ENCODE peak calls at places on chromosomes 1 and 21, in six cellular contexts. One of them, this sample, is unnamed. For H3K9me3, the result is how much of the 10 kb centered on the place peaks cover.

GRCh38 chr1:3799976-3800685 is 3.8 kb upstream of the LRRC47 start:
- DNase-seq in neuronal stem cell: no peak
- DNase-seq in H1: no peak
- DNase-seq in IMR-90: no peak
- DNase-seq in mesenchymal stem cell: peak
- DNase-seq in H9: no peak
- DNase-seq in this sample: peak

GRCh38 chr1:167704767-167705166 is 17.0 kb upstream of the MPZL1 start:
- DNase-seq in neuronal stem cell: no peak
- DNase-seq in H1: no peak
- DNase-seq in IMR-90: no peak
- DNase-seq in mesenchymal stem cell: no peak
- DNase-seq in H9: no peak
- DNase-seq in this sample: no peak

GRCh38 chr1:25566730-25567341 is 23.4 kb downstream of the LDLRAP1 start:
- DNase-seq in neuronal stem cell: no peak
- DNase-seq in H1: no peak
- DNase-seq in IMR-90: peak
- DNase-seq in mesenchymal stem cell: peak
- DNase-seq in H9: peak
- DNase-seq in this sample: peak

GRCh38 chr1:34695580-34695979 is 59.3 kb upstream of the GJB5 start:
- DNase-seq in neuronal stem cell: no peak
- DNase-seq in H1: no peak
- DNase-seq in IMR-90: no peak
- DNase-seq in mesenchymal stem cell: no peak
- DNase-seq in H9: no peak
- DNase-seq in this sample: no peak

GRCh38 chr1:202684716-202685115 is 25.5 kb downstream of the SYT2 start:
- DNase-seq in neuronal stem cell: no peak
- DNase-seq in H1: no peak
- DNase-seq in IMR-90: no peak
- DNase-seq in mesenchymal stem cell: no peak
- DNase-seq in H9: no peak
- DNase-seq in this sample: peak

GRCh38 chr1:236875975-236876374 is 80.9 kb downstream of the MTR start:
- DNase-seq in neuronal stem cell: no peak
- DNase-seq in H1: no peak
- DNase-seq in IMR-90: peak
- DNase-seq in mesenchymal stem cell: no peak
- DNase-seq in H9: no peak
- DNase-seq in this sample: no peak

GRCh38 chr1:108199781-108200626 is at the start of gene SLC25A24:
- DNase-seq in neuronal stem cell: peak
- DNase-seq in H1: peak
- DNase-seq in IMR-90: peak
- DNase-seq in mesenchymal stem cell: peak
- DNase-seq in H9: peak
- DNase-seq in this sample: peak

GRCh38 chr1:86756062-86756406 is 51.7 kb downstream of the SH3GLB1 start:
- DNase-seq in neuronal stem cell: no peak
- DNase-seq in H1: no peak
- DNase-seq in IMR-90: no peak
- DNase-seq in mesenchymal stem cell: no peak
- DNase-seq in H9: no peak
- DNase-seq in this sample: no peak

GRCh38 chr1:11134352-11135266 is 34.9 kb upstream of the EXOSC10 start:
- DNase-seq in neuronal stem cell: no peak
- DNase-seq in H1: no peak
- DNase-seq in IMR-90: peak
- DNase-seq in mesenchymal stem cell: peak
- DNase-seq in H9: no peak
- DNase-seq in this sample: no peak

GRCh38 chr21:29928537-29928936 is 11.3 kb downstream of the GRIK1 start:
- DNase-seq in neuronal stem cell: no peak
- DNase-seq in H1: no peak
- DNase-seq in IMR-90: no peak
- DNase-seq in mesenchymal stem cell: no peak
- DNase-seq in H9: no peak
- DNase-seq in this sample: no peak

GRCh38 chr1:229572286-229572685 is 13.8 kb upstream of the ABCB10 start:
- DNase-seq in neuronal stem cell: no peak
- DNase-seq in H1: no peak
- DNase-seq in IMR-90: no peak
- DNase-seq in mesenchymal stem cell: no peak
- DNase-seq in H9: no peak
- DNase-seq in this sample: no peak

GRCh38 chr1:178310685-178311105 is 186.1 kb downstream of the CLEC20A start:
- DNase-seq in neuronal stem cell: peak
- DNase-seq in H1: no peak
- DNase-seq in IMR-90: peak
- DNase-seq in mesenchymal stem cell: peak
- DNase-seq in H9: no peak
- DNase-seq in this sample: peak

GRCh38 chr1:17369466-17369865 is 2.5 kb upstream of the PADI6 start:
- DNase-seq in neuronal stem cell: no peak
- DNase-seq in H1: peak
- DNase-seq in IMR-90: peak
- DNase-seq in mesenchymal stem cell: no peak
- DNase-seq in H9: peak
- DNase-seq in this sample: no peak

GRCh38 chr1:207831517-207832327 is 79.2 kb downstream of the CD34 start:
- DNase-seq in neuronal stem cell: no peak
- DNase-seq in H1: no peak
- DNase-seq in IMR-90: peak
- DNase-seq in mesenchymal stem cell: peak
- DNase-seq in H9: no peak
- DNase-seq in this sample: no peak

GRCh38 chr1:11142618-11143391 is 43.1 kb upstream of the EXOSC10 start:
- DNase-seq in neuronal stem cell: no peak
- DNase-seq in H1: no peak
- DNase-seq in IMR-90: no peak
- DNase-seq in mesenchymal stem cell: no peak
- DNase-seq in H9: no peak
- DNase-seq in this sample: no peak

GRCh38 chr1:154975409-154976205 is 1.1 kb downstream of the CKS1B start:
- DNase-seq in neuronal stem cell: no peak
- DNase-seq in H1: no peak
- DNase-seq in IMR-90: peak
- DNase-seq in mesenchymal stem cell: peak
- DNase-seq in H9: no peak
- DNase-seq in this sample: peak

GRCh38 chr1:155648207-155649147 is 38.5 kb downstream of the MSTO1 start:
- DNase-seq in neuronal stem cell: peak
- DNase-seq in H1: peak
- DNase-seq in IMR-90: peak
- DNase-seq in mesenchymal stem cell: peak
- DNase-seq in H9: peak
- DNase-seq in this sample: peak

GRCh38 chr1:160726114-160726497 is 12.9 kb upstream of the SLAMF7 start:
- DNase-seq in neuronal stem cell: no peak
- DNase-seq in H1: no peak
- DNase-seq in IMR-90: no peak
- DNase-seq in mesenchymal stem cell: peak
- DNase-seq in H9: no peak
- DNase-seq in this sample: no peak

GRCh38 chr1:109768700-109769325 is 5.1 kb upstream of the EPS8L3 start:
- DNase-seq in neuronal stem cell: no peak
- DNase-seq in H1: no peak
- DNase-seq in IMR-90: no peak
- DNase-seq in mesenchymal stem cell: no peak
- DNase-seq in H9: no peak
- DNase-seq in this sample: no peak

GRCh38 chr1:2801535-2802291 is at the start of gene TTC34:
- DNase-seq in neuronal stem cell: peak
- DNase-seq in H1: no peak
- DNase-seq in IMR-90: no peak
- DNase-seq in mesenchymal stem cell: no peak
- DNase-seq in H9: no peak
- DNase-seq in this sample: no peak

GRCh38 chr1:110875216-110875731 is 2.3 kb downstream of the CD53 start:
- DNase-seq in neuronal stem cell: no peak
- DNase-seq in H1: no peak
- DNase-seq in IMR-90: no peak
- DNase-seq in mesenchymal stem cell: no peak
- DNase-seq in H9: no peak
- DNase-seq in this sample: no peak

GRCh38 chr1:157992813-157993178 is 649 bp upstream of the KIRREL1 start:
- DNase-seq in neuronal stem cell: no peak
- DNase-seq in H1: no peak
- DNase-seq in IMR-90: no peak
- DNase-seq in mesenchymal stem cell: peak
- DNase-seq in H9: no peak
- DNase-seq in this sample: no peak

GRCh38 chr21:44337941-44338895 is 972 bp downstream of the CFAP410 start:
- DNase-seq in neuronal stem cell: peak
- DNase-seq in H1: no peak
- DNase-seq in IMR-90: peak
- DNase-seq in mesenchymal stem cell: peak
- DNase-seq in H9: peak
- DNase-seq in this sample: peak
- H3K4ac ChIP-seq in neuronal stem cell: no peak
- H3K4ac ChIP-seq in H1: no peak
- H3K4ac ChIP-seq in IMR-90: peak
- H3K4ac ChIP-seq in mesenchymal stem cell: peak
- H3K4ac ChIP-seq in H9: no peak
- H3K4ac ChIP-seq in this sample: no peak

GRCh38 chr1:6668503-6668902 is 33.1 kb downstream of the DNAJC11 start:
- DNase-seq in neuronal stem cell: no peak
- DNase-seq in H1: no peak
- DNase-seq in IMR-90: no peak
- DNase-seq in mesenchymal stem cell: no peak
- DNase-seq in H9: no peak
- DNase-seq in this sample: no peak
- H3K9ac ChIP-seq in neuronal stem cell: no peak
- H3K9ac ChIP-seq in H1: no peak
- H3K9ac ChIP-seq in IMR-90: no peak
- H3K9ac ChIP-seq in mesenchymal stem cell: no peak
- H3K9ac ChIP-seq in H9: no peak
- H3K9ac ChIP-seq in this sample: no peak

GRCh38 chr1:26848499-26848898 is 14.4 kb upstream of the SFN start:
- DNase-seq in neuronal stem cell: no peak
- DNase-seq in H1: no peak
- DNase-seq in IMR-90: no peak
- DNase-seq in mesenchymal stem cell: no peak
- DNase-seq in H9: no peak
- DNase-seq in this sample: no peak
- H3K9me3 ChIP-seq in neuronal stem cell: under half
- H3K9me3 ChIP-seq in H1: under half
- H3K9me3 ChIP-seq in IMR-90: under half
- H3K9me3 ChIP-seq in mesenchymal stem cell: under half
- H3K9me3 ChIP-seq in H9: under half
- H3K9me3 ChIP-seq in this sample: under half

DNA sequence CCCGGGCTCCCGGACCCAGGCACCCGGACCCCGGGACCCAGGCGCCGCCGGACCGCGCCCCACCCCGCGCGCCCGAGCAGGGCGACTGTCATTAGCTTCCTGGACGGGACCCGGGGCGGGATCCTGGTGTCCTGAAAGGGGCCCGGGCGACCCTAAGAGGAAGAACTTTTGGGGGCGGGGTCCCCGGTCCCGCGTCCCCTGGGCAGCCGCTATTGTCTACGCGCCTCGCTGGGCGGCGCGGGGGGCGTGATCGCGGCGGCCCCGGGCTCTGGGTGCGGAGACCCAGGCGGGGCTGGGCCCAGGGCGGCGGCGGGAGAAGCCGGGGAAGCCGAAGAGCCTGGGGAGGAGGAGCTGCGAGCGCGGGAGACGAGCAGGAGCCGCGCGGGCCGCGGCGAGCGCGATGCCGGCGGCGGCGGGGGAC is 465 bp downstream of the HUNK start:
- DNase-seq in neuronal stem cell: peak
- DNase-seq in H1: no peak
- DNase-seq in IMR-90: no peak
- DNase-seq in mesenchymal stem cell: no peak
- DNase-seq in H9: peak
- DNase-seq in this sample: no peak
- H3K4ac ChIP-seq in neuronal stem cell: no peak
- H3K4ac ChIP-seq in H1: no peak
- H3K4ac ChIP-seq in IMR-90: no peak
- H3K4ac ChIP-seq in mesenchymal stem cell: no peak
- H3K4ac ChIP-seq in H9: no peak
- H3K4ac ChIP-seq in this sample: no peak